ENCODE peak calls at places on chromosomes 16 and 17, in six cellular contexts. Q is progenitor cell of endocrine pancreas, M is mesothelial cell of epicardium, C is BE2C, F is SK-N-SH, N is IMR-90. T is an unnamed sample.

GRCh38 chr17:41549596-41550039 is 21.5 kb upstream of the KRT19 start:
- DNase-seq in Q (no peak), C (no peak), F (no peak), M (peak; percentile 60), N (peak; percentile 56), T (no peak)

GRCh38 chr16:88341551-88342290 is 41.0 kb upstream of the ZNF469 start:
- DNase-seq in Q (no peak), N (no peak), C (no peak), F (no peak), M (no peak), T (no peak)

GRCh38 chr16:70703041-70703834 is 17.4 kb upstream of the MTSS2 start:
- DNase-seq in N (peak; percentile 94), M (no peak), F (peak; percentile 88), Q (no peak), C (peak; percentile 85), T (peak; percentile 94)

GRCh38 chr17:34312080-34312479 is 7.2 kb upstream of the CCL8 start:
- DNase-seq in N (peak; percentile 76), Q (no peak), F (no peak), C (no peak), M (no peak), T (no peak)

GRCh38 chr16:3094289-3095027 is 4.6 kb downstream of the ZSCAN10 start:
- DNase-seq in N (peak; percentile 23), Q (no peak), M (no peak), F (peak; percentile 59), C (peak; percentile 48), T (no peak)

GRCh38 chr17:28570716-28571254 is 539 bp downstream of the PIGS start:
- DNase-seq in F (peak; percentile 67), C (peak; percentile 48), Q (no peak), M (no peak), N (no peak), T (no peak)

GRCh38 chr17:80850817-80851216 is 140.8 kb upstream of the CHMP6 start:
- DNase-seq in M (no peak), F (no peak), N (peak; percentile 74), C (no peak), Q (no peak), T (no peak)

GRCh38 chr16:81210807-81211206 is 27.7 kb upstream of the BCO1 start:
- DNase-seq in F (no peak), C (peak; percentile 52), N (no peak), Q (no peak), M (no peak), T (no peak)

GRCh38 chr17:37774508-37774907 is 29.6 kb upstream of the HNF1B start:
- DNase-seq in M (no peak), N (no peak), C (no peak), F (no peak), Q (no peak), T (no peak)

GRCh38 chr17:336110-337021 is 16.2 kb downstream of the RPH3AL start:
- DNase-seq in C (peak; percentile 22), N (no peak), Q (no peak), M (peak; percentile 76), F (peak; percentile 62), T (no peak)

GRCh38 chr17:49343273-49343672 is 18.8 kb downstream of the ZNF652 start:
- DNase-seq in Q (no peak), F (no peak), M (no peak), C (no peak), N (peak; percentile 78), T (no peak)

GRCh38 chr17:60792250-60792898 is 114.7 kb downstream of the BCAS3 start:
- DNase-seq in N (no peak), M (no peak), C (peak; percentile 21), Q (no peak), F (no peak), T (no peak)

GRCh38 chr17:32127156-32127897 is 15.0 kb upstream of the RHOT1 start:
- DNase-seq in Q (no peak), C (peak; percentile 55), F (peak; percentile 80), M (peak; percentile 76), N (peak; percentile 54), T (peak; percentile 88)

GRCh38 chr16:24834459-24835335 is 11.1 kb upstream of the SLC5A11 start:
- DNase-seq in M (no peak), F (peak; percentile 39), Q (no peak), C (peak; percentile 41), N (peak; percentile 49), T (no peak)

GRCh38 chr17:39753514-39754160 is 15.9 kb downstream of the GRB7 start:
- DNase-seq in M (peak; percentile 65), N (no peak), C (peak; percentile 56), Q (no peak), F (peak; percentile 88), T (no peak)

GRCh38 chr17:21007646-21008045 is 35.2 kb downstream of the USP22 start:
- DNase-seq in C (no peak), N (no peak), M (no peak), F (no peak), Q (no peak), T (no peak)

GRCh38 chr16:67179421-67180080 is 4.2 kb downstream of the MATCAP1 start:
- DNase-seq in Q (no peak), N (no peak), F (no peak), M (no peak), C (no peak), T (no peak)
- TF ChIP-seq CTCF in Q (no peak), N (peak; percentile 13), F (peak; percentile 30), M (no peak), C (peak; percentile 35), T (no peak)

GRCh38 chr16:85935957-85936760 is 37.2 kb downstream of the IRF8 start:
- DNase-seq in N (no peak), M (no peak), Q (no peak), F (no peak), C (no peak), T (no peak)
- TF ChIP-seq CTCF in N (no peak), M (no peak), Q (no peak), F (no peak), C (no peak), T (no peak)

GRCh38 chr16:66443269-66443652 is 16.2 kb downstream of the BEAN1 start:
- DNase-seq in Q (no peak), M (no peak), C (no peak), N (no peak), F (no peak), T (no peak)

GRCh38 chr16:66442502-66443268 is 15.6 kb downstream of the BEAN1 start:
- DNase-seq in N (no peak), F (no peak), Q (no peak), M (no peak), C (no peak), T (no peak)

GRCh38 chr16:66446737-66447136 is 19.6 kb downstream of the BEAN1 start:
- DNase-seq in M (no peak), F (no peak), Q (no peak), N (no peak), C (no peak), T (no peak)

GRCh38 chr16:66441586-66442375 is 14.7 kb downstream of the BEAN1 start:
- DNase-seq in N (peak; percentile 44), M (no peak), C (no peak), F (no peak), Q (no peak), T (no peak)

DNA sequence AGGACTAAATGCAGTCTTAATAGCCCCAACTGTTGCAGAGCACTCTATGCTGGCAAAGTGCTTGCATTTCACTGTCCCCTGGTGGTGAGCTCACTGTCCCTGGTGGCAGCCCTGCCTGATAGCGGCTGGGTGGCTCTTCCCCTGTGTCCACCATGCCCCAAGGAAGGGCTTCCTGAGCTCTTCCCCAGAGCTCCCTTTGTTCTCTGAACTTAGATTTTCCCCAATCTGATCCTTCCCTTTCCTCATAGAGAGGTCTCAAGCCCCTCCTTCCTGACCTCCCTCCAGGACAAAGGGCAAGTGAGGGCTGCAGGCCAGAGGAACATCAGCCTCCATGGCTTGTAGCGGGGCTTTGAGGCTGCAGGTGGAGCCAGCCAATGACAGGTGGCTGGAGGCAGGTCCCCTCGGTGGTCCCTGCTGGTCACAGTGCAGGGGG is 17.0 kb downstream of the BEAN1 start:
- DNase-seq in N (no peak), F (no peak), M (no peak), C (no peak), Q (no peak), T (no peak)
- TF ChIP-seq CTCF in N (no peak), F (no peak), M (no peak), C (peak; percentile 26), Q (peak; percentile 11), T (no peak)

DNA sequence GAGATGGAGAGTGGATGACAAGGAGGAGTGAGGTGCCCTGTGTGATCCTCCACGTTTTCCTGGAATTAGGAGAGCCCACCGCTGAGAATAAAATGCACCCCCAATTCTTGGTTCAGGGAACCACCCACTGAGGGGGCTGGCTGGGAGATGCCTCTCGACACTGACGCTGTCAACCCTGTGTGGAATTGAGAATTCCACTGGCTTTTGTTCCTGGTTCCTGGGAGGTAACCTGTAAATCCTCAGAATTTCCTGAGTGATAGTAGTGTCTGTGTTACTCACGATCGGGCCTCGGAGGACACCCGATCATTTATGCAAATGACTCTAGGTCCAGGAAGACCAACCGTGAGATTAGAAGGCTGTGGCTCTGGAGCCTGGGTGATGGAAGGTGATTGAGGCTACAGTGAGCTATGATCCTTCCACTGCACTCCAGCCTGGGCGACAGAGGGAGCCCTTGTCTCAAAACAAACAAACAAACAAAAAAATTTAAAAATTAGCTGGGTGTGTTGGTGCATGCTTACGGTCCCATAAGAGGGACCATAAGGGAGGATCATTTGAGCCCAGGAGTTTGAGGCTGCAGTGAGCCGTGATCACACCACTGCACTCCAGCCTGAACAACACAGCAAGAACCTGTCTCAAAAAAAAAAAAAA is 11.7 kb upstream of the PRPSAP1 start:
- DNase-seq in N (no peak), F (no peak), C (no peak), Q (no peak), M (no peak), T (no peak)
- TF ChIP-seq CTCF in N (no peak), F (no peak), C (peak; percentile 26), Q (peak; percentile 27), M (no peak), T (no peak)

GRCh38 chr17:45794840-45795239 is 10.7 kb downstream of the CRHR1 start:
- DNase-seq in Q (no peak), N (no peak), M (no peak), C (no peak), F (no peak), T (no peak)
- TF ChIP-seq CTCF in Q (no peak), N (peak; percentile 5), M (no peak), C (peak; percentile 30), F (peak; percentile 14), T (no peak)

DNA sequence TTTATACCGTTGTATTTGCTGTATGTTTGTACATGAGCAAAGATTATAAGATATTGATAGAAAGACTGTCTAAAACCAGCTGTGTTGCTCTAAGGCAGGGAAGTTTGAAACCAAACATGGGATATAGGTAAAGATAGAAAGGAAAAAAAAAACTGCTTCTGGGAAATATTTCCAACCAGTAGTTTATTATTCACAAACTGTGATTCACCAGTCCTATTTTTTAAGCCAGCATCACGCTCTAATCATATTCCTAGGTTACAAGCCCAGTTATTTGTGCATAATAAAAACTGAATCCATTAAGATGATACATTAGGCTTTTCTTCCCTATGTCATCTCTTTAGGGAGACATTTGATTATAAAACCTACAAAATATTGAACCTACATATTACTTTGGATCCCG is 4.0 kb downstream of the ERN1 start:
- DNase-seq in Q (no peak), F (no peak), M (no peak), C (no peak), N (no peak), T (no peak)
- TF ChIP-seq CTCF in Q (no peak), F (no peak), M (no peak), C (no peak), N (no peak), T (no peak)